ENCODE peak calls at places on chromosomes 3 and 15, in four cellular contexts. One of them, this sample, is unnamed.

GRCh38 chr15:71746719-71747118 is 63.6 kb upstream of the NR2E3 start:
- DNase-seq in RWPE1: peak
- DNase-seq in hypothalamus: no peak
- DNase-seq in Kasumi-1: no peak
- DNase-seq in this sample: no peak

GRCh38 chr3:45223889-45224730 is 2.0 kb downstream of the TMEM158 start:
- DNase-seq in hypothalamus: no peak
- DNase-seq in Kasumi-1: peak
- DNase-seq in RWPE1: no peak
- DNase-seq in this sample: peak

GRCh38 chr3:162147996-162148395 is 651.4 kb downstream of the OTOL1 start:
- DNase-seq in hypothalamus: no peak
- DNase-seq in Kasumi-1: no peak
- DNase-seq in RWPE1: no peak
- DNase-seq in this sample: no peak

GRCh38 chr3:62371735-62372591 is 1.4 kb downstream of the FEZF2 start:
- DNase-seq in Kasumi-1: no peak
- DNase-seq in RWPE1: no peak
- DNase-seq in hypothalamus: no peak
- DNase-seq in this sample: no peak

GRCh38 chr15:62135532-62136134 is 29.5 kb downstream of the C2CD4B start:
- DNase-seq in Kasumi-1: no peak
- DNase-seq in hypothalamus: no peak
- DNase-seq in RWPE1: no peak
- DNase-seq in this sample: no peak

GRCh38 chr3:151707216-151707615 is 26.5 kb upstream of the AADACL2 start:
- DNase-seq in RWPE1: no peak
- DNase-seq in Kasumi-1: no peak
- DNase-seq in hypothalamus: no peak
- DNase-seq in this sample: no peak

GRCh38 chr3:64093825-64094712 is 70.8 kb upstream of the PSMD6 start:
- DNase-seq in Kasumi-1: no peak
- DNase-seq in RWPE1: no peak
- DNase-seq in hypothalamus: no peak
- DNase-seq in this sample: no peak

GRCh38 chr15:96559087-96559486 is 228.6 kb downstream of the NR2F2 start:
- DNase-seq in Kasumi-1: no peak
- DNase-seq in RWPE1: no peak
- DNase-seq in hypothalamus: no peak
- DNase-seq in this sample: no peak

GRCh38 chr15:81126887-81127286 is 7.2 kb upstream of the CFAP161 start:
- DNase-seq in hypothalamus: no peak
- DNase-seq in Kasumi-1: no peak
- DNase-seq in RWPE1: no peak
- DNase-seq in this sample: no peak

GRCh38 chr3:10753964-10754363 is 62.1 kb upstream of the SLC6A11 start:
- DNase-seq in RWPE1: peak
- DNase-seq in Kasumi-1: peak
- DNase-seq in hypothalamus: no peak
- DNase-seq in this sample: peak

GRCh38 chr3:79167651-79168416 is 600.0 kb downstream of the ROBO1 start:
- DNase-seq in RWPE1: peak
- DNase-seq in hypothalamus: no peak
- DNase-seq in Kasumi-1: no peak
- DNase-seq in this sample: no peak

GRCh38 chr3:43405888-43406636 is 119.7 kb downstream of the SNRK start:
- DNase-seq in Kasumi-1: no peak
- DNase-seq in hypothalamus: no peak
- DNase-seq in RWPE1: no peak
- DNase-seq in this sample: no peak

GRCh38 chr15:85614059-85614458 is 180.7 kb downstream of the KLHL25 start:
- DNase-seq in RWPE1: no peak
- DNase-seq in hypothalamus: no peak
- DNase-seq in Kasumi-1: no peak
- DNase-seq in this sample: no peak

GRCh38 chr3:182671942-182672341 is 121.4 kb upstream of the ATP11B start:
- DNase-seq in hypothalamus: peak
- DNase-seq in RWPE1: no peak
- DNase-seq in Kasumi-1: no peak
- DNase-seq in this sample: no peak

GRCh38 chr15:26807517-26808427 is 34.9 kb upstream of the GABRB3 start:
- DNase-seq in Kasumi-1: no peak
- DNase-seq in RWPE1: no peak
- DNase-seq in hypothalamus: no peak
- DNase-seq in this sample: no peak

GRCh38 chr3:53885239-53885638 is 3.3 kb upstream of the ACTR8 start:
- DNase-seq in hypothalamus: no peak
- DNase-seq in RWPE1: no peak
- DNase-seq in Kasumi-1: no peak
- DNase-seq in this sample: no peak

GRCh38 chr3:48013288-48013980 is 2.8 kb downstream of the MAP4 start:
- DNase-seq in hypothalamus: no peak
- DNase-seq in RWPE1: peak
- DNase-seq in Kasumi-1: peak
- DNase-seq in this sample: no peak

GRCh38 chr3:148997623-148998022 is 6.3 kb downstream of the GYG1 start:
- DNase-seq in Kasumi-1: no peak
- DNase-seq in RWPE1: no peak
- DNase-seq in hypothalamus: no peak
- DNase-seq in this sample: no peak

GRCh38 chr15:38690737-38691332 is 126.2 kb upstream of the RASGRP1 start:
- DNase-seq in hypothalamus: peak
- DNase-seq in RWPE1: peak
- DNase-seq in Kasumi-1: peak
- DNase-seq in this sample: peak

GRCh38 chr3:114112696-114113095 is 56.2 kb downstream of the QTRT2 start:
- DNase-seq in Kasumi-1: no peak
- DNase-seq in hypothalamus: no peak
- DNase-seq in RWPE1: no peak
- DNase-seq in this sample: no peak

GRCh38 chr3:53842436-53843194 is 3.6 kb downstream of the CHDH start:
- DNase-seq in hypothalamus: peak
- DNase-seq in Kasumi-1: no peak
- DNase-seq in RWPE1: no peak
- DNase-seq in this sample: no peak

GRCh38 chr15:92883643-92884458 is 16.3 kb upstream of the CHD2 start:
- DNase-seq in Kasumi-1: peak
- DNase-seq in hypothalamus: no peak
- DNase-seq in RWPE1: no peak
- DNase-seq in this sample: no peak

GRCh38 chr15:87871130-87871737 is 385.3 kb downstream of the NTRK3 start:
- DNase-seq in Kasumi-1: no peak
- DNase-seq in hypothalamus: no peak
- DNase-seq in RWPE1: no peak
- DNase-seq in this sample: no peak

This sample was measured in T-helper 2 cell treated with Interferon-gamma antibody and Interleukin-4, amounts not matched to agents 5 μg/mL and 100 μg/mL, for 36 hours.